ENCODE peak calls at places on chromosomes 6 and 20, in seven cellular contexts. O is tibial artery, T is hepatocyte, B is spleen, R is left ventricle myocardium inferior, S is AG10803, N is kidney epithelial cell. E is an unnamed sample.

GRCh38 chr6:147506704-147507114 is 1.8 kb upstream of the SAMD5 start:
- DNase-seq in O (peak), T (peak), B (peak), R (peak), S (peak), N (no peak), E (peak)

GRCh38 chr20:61560361-61560853 is 308.3 kb downstream of the CDH4 start:
- DNase-seq in O (no peak), T (peak), B (no peak), R (no peak), S (peak), N (no peak), E (no peak)

GRCh38 chr20:37379967-37380828 is 34.3 kb downstream of the SRC start:
- DNase-seq in O (no peak), T (peak), B (peak), R (no peak), S (peak), N (no peak), E (no peak)

GRCh38 chr6:138339024-138339423 is 38.7 kb upstream of the SMIM28 start:
- DNase-seq in O (no peak), T (no peak), B (no peak), R (no peak), S (no peak), N (no peak), E (no peak)

GRCh38 chr20:46599227-46599987 is 49.0 kb upstream of the OCSTAMP start:
- DNase-seq in O (no peak), T (no peak), B (no peak), R (no peak), S (no peak), N (no peak), E (no peak)

GRCh38 chr20:34322267-34323105 is 19.3 kb upstream of the AHCY start:
- DNase-seq in O (no peak), T (no peak), B (no peak), R (no peak), S (no peak), N (no peak), E (no peak)

GRCh38 chr6:89989742-89990141 is 95.5 kb downstream of the GJA10 start:
- DNase-seq in O (no peak), T (no peak), B (no peak), R (no peak), S (peak), N (no peak), E (no peak)

GRCh38 chr20:1899169-1899525 is 3.9 kb downstream of the SIRPA start:
- DNase-seq in O (no peak), T (no peak), B (no peak), R (no peak), S (no peak), N (no peak), E (no peak)

GRCh38 chr6:125066964-125067363 is 86.6 kb upstream of the TPD52L1 start:
- DNase-seq in O (no peak), T (no peak), B (no peak), R (no peak), S (peak), N (peak), E (no peak)

GRCh38 chr6:23754197-23754596 is 371.8 kb upstream of the NRSN1 start:
- DNase-seq in O (no peak), T (no peak), B (no peak), R (no peak), S (no peak), N (no peak), E (no peak)

DNA sequence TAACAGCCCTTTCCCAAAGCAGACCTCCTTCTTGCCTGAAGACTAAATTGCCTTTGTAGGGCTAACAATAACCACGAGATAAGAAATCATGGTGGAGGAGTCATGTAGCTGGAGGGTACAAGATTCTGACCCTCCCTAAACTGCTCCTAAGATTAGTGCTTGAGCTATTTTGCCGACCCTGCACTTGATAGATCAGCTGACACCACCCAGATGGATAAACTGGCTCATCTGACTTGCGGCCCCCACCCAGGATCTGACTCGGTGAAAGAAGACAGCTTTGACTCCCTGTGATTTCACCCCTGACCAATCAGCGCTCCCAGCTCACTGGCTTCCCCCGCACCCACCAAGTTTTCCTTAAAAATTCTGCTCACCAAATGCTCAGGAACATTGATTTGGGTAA is 57.6 kb upstream of the UNC93A start:
- DNase-seq in O (no peak), T (no peak), B (no peak), R (no peak), S (no peak), N (no peak), E (no peak)
- H3K4me3 ChIP-seq in O (no peak), T (no peak), B (no peak), R (no peak), S (no peak), N (no peak), E (no peak)

DNA sequence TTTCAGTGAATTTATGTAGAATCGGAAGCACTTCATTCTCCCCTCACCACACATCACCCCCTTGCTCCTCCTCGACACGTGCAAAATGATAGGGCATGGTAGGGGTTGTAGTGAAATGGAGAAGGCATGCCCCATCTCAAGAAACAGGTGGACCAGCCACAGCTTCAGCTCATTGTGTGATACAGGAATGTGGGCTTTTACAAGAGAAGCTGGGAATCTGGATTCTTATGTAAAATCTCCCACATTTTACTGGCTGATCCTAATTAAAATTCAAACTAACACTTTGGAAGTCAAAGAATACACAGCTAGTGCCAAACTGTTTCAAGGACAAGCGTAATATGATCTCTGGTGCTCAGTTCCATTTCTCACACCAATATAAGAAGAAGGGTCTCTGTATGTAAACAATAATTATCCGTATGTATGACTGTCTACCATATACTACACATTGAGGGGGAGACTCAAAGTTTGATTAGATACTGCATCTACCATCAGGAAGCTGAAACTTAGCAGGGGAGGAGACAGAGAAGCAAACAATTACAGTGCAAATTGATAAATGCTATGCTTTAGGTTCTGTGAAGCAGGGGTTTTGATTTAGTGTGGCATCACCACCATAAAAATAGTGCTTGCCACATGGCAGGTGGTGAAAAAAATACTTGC is 24.3 kb upstream of the KIAA0408 start:
- DNase-seq in O (no peak), T (no peak), B (no peak), R (no peak), S (no peak), N (no peak), E (no peak)
- H3K4me3 ChIP-seq in O (no peak), T (no peak), B (peak), R (no peak), S (peak), N (no peak), E (no peak)

GRCh38 chr6:70666726-70667125 is 957 bp upstream of the SMAP1 start:
- DNase-seq in O (no peak), T (no peak), B (no peak), R (no peak), S (no peak), N (no peak), E (no peak)
- H3K4me3 ChIP-seq in O (no peak), T (no peak), B (peak), R (peak), S (no peak), N (no peak), E (no peak)

DNA sequence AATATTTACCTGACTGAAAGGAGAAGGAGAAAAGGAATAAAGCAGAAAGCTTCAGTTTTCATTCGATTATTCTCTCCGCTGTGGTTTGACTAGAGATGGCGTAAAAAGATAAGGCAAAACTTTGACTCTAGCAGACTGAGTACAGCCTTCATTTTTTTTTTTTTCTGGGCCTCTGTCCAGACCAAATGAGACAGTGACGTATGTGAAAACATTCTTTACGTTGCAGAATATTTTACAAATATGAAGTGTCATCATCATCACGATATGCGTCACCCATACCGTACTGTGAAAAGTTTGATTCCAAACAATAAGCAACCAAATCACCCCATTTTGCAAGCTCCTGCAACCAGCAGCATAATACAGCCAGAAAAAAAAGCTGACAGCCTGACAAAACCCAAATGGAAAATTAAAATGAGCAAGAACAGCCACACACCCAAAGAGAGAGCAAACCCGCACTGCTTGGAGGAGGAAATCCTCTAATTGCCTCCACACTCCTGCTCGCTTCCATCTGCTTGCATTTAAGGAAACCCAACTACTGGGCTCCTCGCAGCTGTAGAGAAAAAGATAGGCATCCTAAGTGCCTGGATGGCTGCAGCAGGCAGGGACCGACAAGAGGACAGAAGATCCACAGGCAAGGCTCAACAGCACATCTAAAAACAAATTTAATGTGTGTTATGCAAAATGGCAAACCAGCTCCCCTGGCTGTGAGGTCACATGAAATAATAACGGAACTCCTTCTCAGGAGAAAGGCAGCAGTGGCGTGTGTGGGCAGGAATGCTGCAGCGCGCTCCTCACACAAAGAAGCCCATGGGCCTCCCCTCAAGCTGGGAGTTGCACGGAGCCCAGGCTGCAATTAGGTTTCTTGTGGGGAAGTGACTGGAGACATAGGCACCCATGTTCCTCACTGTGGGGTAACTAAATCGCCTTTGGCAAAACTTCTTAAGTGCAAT is 113.1 kb downstream of the FYN start:
- DNase-seq in O (no peak), T (peak), B (no peak), R (no peak), S (peak), N (no peak), E (no peak)
- H3K4me3 ChIP-seq in O (no peak), T (no peak), B (peak), R (no peak), S (peak), N (no peak), E (no peak)

DNA sequence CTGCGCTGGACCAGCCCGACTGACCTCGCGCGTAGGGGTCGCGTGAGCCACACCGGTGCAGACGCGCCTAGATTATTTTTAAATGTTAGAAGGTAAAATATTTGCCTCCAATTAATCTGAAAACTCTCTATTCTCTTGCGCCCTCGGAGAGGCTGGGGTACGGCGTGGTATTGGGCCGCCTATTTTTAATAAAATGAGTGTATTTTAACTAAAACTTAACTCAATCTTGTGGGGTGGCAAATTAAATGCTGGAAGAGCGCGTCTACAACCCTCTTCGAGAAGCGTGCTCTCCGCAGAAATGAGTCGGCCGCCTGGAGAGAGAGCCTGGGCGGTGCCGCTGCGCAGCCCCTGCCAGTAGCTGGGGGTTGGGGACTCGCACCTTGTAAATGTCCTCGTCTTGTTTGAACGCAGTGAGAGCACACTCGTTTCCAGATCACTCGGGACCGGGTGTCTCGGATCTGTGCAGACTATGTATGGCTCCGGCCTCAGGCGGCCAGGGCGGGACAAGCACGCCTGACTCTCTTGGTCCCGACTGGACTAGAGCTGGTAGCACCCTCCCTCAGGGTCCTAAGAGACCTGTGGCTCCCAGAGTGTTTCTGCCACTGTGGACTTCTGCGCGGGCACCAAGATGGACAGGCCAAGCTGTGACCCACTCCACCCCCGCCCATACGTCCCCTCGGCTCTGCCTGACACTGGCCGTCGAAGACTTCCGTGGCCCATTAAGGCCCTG is 2.0 kb upstream of the MAFB start:
- DNase-seq in O (no peak), T (no peak), B (no peak), R (no peak), S (no peak), N (no peak), E (no peak)
- H3K4me3 ChIP-seq in O (peak), T (no peak), B (peak), R (peak), S (no peak), N (no peak), E (peak)

GRCh38 chr6:39530201-39530759 is 194.9 kb downstream of the KIF6 start:
- DNase-seq in O (no peak), T (peak), B (no peak), R (no peak), S (peak), N (no peak), E (no peak)
- H3K4me3 ChIP-seq in O (no peak), T (no peak), B (no peak), R (peak), S (peak), N (no peak), E (no peak)

DNA sequence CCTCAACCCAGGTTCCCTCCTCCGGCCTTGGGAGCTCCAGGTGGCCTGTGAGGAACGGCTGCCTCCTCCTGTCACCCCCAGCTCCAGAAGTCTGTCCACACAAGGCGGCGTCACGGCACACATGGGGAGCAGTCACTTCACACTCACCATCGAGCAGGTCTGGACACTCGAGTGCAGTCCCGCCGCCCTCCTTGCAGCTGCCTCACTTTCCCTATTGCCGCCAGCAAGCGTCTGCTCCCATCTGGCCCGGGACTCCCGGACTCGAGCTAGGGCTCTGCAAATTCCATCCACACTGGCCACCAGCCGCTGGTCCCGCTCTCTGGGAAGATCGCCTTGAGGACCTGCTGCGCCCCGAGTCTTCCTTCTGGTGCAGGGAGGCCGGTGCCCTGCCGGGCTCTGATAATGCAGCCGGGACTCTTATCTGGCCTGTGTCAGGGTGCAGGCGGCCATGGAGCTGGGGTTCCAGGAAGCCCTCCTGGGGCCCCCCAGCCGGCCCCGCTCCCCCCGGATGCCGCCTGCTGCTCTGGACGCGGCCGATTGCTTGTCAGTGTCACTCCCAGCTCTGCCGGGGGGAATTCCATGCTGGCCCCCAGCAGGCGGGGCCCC is at the start of gene RIPOR3:
- DNase-seq in O (no peak), T (peak), B (no peak), R (peak), S (peak), N (no peak), E (no peak)
- H3K4me3 ChIP-seq in O (peak), T (peak), B (peak), R (peak), S (peak), N (peak), E (peak)

DNA sequence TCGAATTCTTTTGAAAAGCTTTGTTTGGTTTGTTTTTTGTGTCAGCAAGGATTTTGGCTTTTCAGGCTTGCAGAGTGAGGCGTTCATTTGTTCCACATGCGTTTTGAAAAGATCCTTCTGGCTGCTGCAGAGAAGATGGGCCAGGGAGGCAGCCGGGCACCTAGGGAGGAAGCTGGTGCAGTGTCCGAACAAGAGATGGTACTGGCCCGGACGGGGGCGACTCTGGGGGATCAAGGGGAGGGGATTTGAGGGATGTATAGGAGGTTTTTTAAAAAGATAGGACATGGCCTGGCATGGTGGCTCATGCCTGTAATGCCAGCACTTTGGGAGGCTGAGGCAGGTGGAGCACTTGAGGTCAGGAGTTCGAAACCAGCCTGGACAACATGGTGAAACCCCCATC is 55.3 kb downstream of the DLGAP4 start:
- DNase-seq in O (no peak), T (no peak), B (no peak), R (no peak), S (no peak), N (no peak), E (no peak)
- H3K4me3 ChIP-seq in O (no peak), T (no peak), B (no peak), R (no peak), S (no peak), N (no peak), E (no peak)

DNA sequence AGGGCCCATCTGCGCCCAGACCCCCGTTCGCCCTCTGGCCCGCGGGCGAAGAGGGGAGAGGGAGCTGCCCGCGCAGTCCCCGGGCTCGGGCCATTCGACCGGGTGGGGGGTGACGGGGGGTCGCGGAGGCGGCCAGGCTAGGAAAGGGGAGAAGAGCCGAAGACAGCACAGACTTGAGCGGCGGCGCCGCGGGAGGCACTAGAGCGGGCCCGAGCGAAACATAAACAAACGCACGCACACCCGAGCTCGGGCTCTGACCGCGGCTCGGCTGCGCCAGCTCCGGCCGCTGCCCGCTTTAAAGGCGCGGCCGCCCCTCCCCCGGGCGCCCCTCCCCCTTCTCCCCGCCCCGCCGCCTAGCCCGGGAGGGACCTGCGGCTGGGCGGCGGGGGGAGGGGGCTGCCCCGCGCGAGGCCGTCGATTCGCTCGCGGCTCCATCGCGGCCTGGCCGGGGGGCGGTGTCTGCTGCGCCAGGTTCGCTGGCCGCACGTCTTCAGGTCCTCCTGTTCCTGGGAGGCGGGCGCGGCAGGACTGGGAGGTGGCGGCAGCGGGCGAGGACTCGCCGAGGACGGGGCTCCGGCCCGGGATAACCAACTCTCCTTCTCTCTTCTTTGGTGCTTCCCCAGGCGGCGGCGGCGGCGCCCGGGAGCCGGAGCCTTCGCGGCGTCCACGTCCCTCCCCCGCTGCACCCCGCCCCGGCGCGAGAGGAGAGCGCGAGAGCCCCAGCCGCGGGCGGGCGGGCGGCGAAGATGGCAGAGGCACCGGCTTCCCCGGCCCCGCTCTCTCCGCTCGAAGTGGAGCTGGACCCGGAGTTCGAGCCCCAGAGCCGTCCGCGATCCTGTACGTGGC is at the start of gene FOXO3:
- DNase-seq in O (peak), T (peak), B (peak), R (peak), S (peak), N (peak), E (peak)
- H3K4me3 ChIP-seq in O (peak), T (peak), B (peak), R (peak), S (peak), N (peak), E (peak)

E was measured in right lobe of liver.